ENCODE peak calls at places on chromosomes 16 and 17, in five cellular contexts. One of them, this sample, is unnamed.
A peak's percentile ranks its signal among the peaks of the same experiment; 100 is the strongest.

GRCh38 chr17:57921342-57921741 is 33.9 kb downstream of the CUEDC1 start:
- DNase-seq in RWPE1: no peak
- DNase-seq in D341Med: no peak
- DNase-seq in testis: peak; percentile 35
- DNase-seq in GM06990: no peak
- DNase-seq in this sample: no peak

GRCh38 chr16:31177136-31177535 is 2.8 kb upstream of the FUS start:
- DNase-seq in D341Med: no peak
- DNase-seq in testis: no peak
- DNase-seq in RWPE1: no peak
- DNase-seq in GM06990: no peak
- DNase-seq in this sample: peak; percentile 100

GRCh38 chr16:69399361-69399760 is 13.6 kb upstream of the TERF2 start:
- DNase-seq in RWPE1: no peak
- DNase-seq in testis: no peak
- DNase-seq in D341Med: no peak
- DNase-seq in GM06990: no peak
- DNase-seq in this sample: peak; percentile 17

GRCh38 chr16:49369638-49370219 is 3.9 kb upstream of the C16orf78 start:
- DNase-seq in RWPE1: no peak
- DNase-seq in D341Med: no peak
- DNase-seq in GM06990: no peak
- DNase-seq in testis: no peak
- DNase-seq in this sample: no peak

GRCh38 chr17:30816165-30816564 is 8.3 kb downstream of the CRLF3 start:
- DNase-seq in D341Med: no peak
- DNase-seq in testis: no peak
- DNase-seq in GM06990: no peak
- DNase-seq in RWPE1: no peak
- DNase-seq in this sample: no peak

GRCh38 chr17:39662551-39663339 is 2.4 kb upstream of the TCAP start:
- DNase-seq in GM06990: no peak
- DNase-seq in D341Med: no peak
- DNase-seq in RWPE1: no peak
- DNase-seq in testis: no peak
- DNase-seq in this sample: no peak

GRCh38 chr17:57535652-57536018 is 209.5 kb downstream of the CCDC182 start:
- DNase-seq in testis: no peak
- DNase-seq in GM06990: no peak
- DNase-seq in D341Med: no peak
- DNase-seq in RWPE1: no peak
- DNase-seq in this sample: no peak

GRCh38 chr16:19841184-19841583 is 43.5 kb downstream of the GPRC5B start:
- DNase-seq in D341Med: no peak
- DNase-seq in GM06990: no peak
- DNase-seq in RWPE1: no peak
- DNase-seq in testis: no peak
- DNase-seq in this sample: no peak

GRCh38 chr16:11254913-11255736 is 879 bp downstream of the SOCS1 start:
- DNase-seq in RWPE1: peak; percentile 42
- DNase-seq in D341Med: peak; percentile 65
- DNase-seq in testis: peak; percentile 53
- DNase-seq in GM06990: peak; percentile 84
- DNase-seq in this sample: peak; percentile 74